ENCODE peak calls at places on chromosome 6, in six cellular contexts. One of them, this sample, is unnamed.

GRCh38 chr6:135999393-135999792 is 147.9 kb downstream of the PDE7B start:
- DNase-seq in ELR: no peak
- DNase-seq in omental fat pad: no peak
- DNase-seq in HEK293T: no peak
- DNase-seq in lung microvascular endothelial cell: no peak
- DNase-seq in activated CD4-positive, alpha-beta T cell treated with anti-CD3 and anti-CD28 coated beads, Interleukin-2, amount 50 U/mL, for 24 hours: no peak
- DNase-seq in this sample: no peak

GRCh38 chr6:33983109-33983475 is 162.8 kb downstream of the GRM4 start:
- DNase-seq in ELR: peak; percentile 40
- DNase-seq in omental fat pad: no peak
- DNase-seq in HEK293T: no peak
- DNase-seq in lung microvascular endothelial cell: peak; percentile 68
- DNase-seq in activated CD4-positive, alpha-beta T cell treated with anti-CD3 and anti-CD28 coated beads, Interleukin-2, amount 50 U/mL, for 24 hours: no peak
- DNase-seq in this sample: peak; percentile 74

GRCh38 chr6:77450924-77451323 is 12.4 kb downstream of the HTR1B start:
- DNase-seq in ELR: peak; percentile 44
- DNase-seq in omental fat pad: no peak
- DNase-seq in HEK293T: no peak
- DNase-seq in lung microvascular endothelial cell: peak; percentile 50
- DNase-seq in activated CD4-positive, alpha-beta T cell treated with anti-CD3 and anti-CD28 coated beads, Interleukin-2, amount 50 U/mL, for 24 hours: no peak
- DNase-seq in this sample: no peak

GRCh38 chr6:73234732-73235131 is 9.4 kb upstream of the KHDC1L start:
- DNase-seq in ELR: peak; percentile 92
- DNase-seq in omental fat pad: no peak
- DNase-seq in HEK293T: no peak
- DNase-seq in lung microvascular endothelial cell: no peak
- DNase-seq in activated CD4-positive, alpha-beta T cell treated with anti-CD3 and anti-CD28 coated beads, Interleukin-2, amount 50 U/mL, for 24 hours: no peak
- DNase-seq in this sample: no peak

GRCh38 chr6:37314803-37315515 is 38.8 kb upstream of the RNF8 start:
- DNase-seq in ELR: peak; percentile 47
- DNase-seq in omental fat pad: no peak
- DNase-seq in HEK293T: peak; percentile 64
- DNase-seq in lung microvascular endothelial cell: peak; percentile 93
- DNase-seq in activated CD4-positive, alpha-beta T cell treated with anti-CD3 and anti-CD28 coated beads, Interleukin-2, amount 50 U/mL, for 24 hours: no peak
- DNase-seq in this sample: peak; percentile 49

GRCh38 chr6:30935018-30935417 is 3.0 kb upstream of the SFTA2 start:
- DNase-seq in ELR: no peak
- DNase-seq in omental fat pad: no peak
- DNase-seq in HEK293T: no peak
- DNase-seq in lung microvascular endothelial cell: no peak
- DNase-seq in activated CD4-positive, alpha-beta T cell treated with anti-CD3 and anti-CD28 coated beads, Interleukin-2, amount 50 U/mL, for 24 hours: no peak
- DNase-seq in this sample: peak; percentile 68

GRCh38 chr6:158856261-158856660 is 37.1 kb upstream of the EZR start:
- DNase-seq in ELR: no peak
- DNase-seq in omental fat pad: no peak
- DNase-seq in HEK293T: no peak
- DNase-seq in lung microvascular endothelial cell: no peak
- DNase-seq in activated CD4-positive, alpha-beta T cell treated with anti-CD3 and anti-CD28 coated beads, Interleukin-2, amount 50 U/mL, for 24 hours: no peak
- DNase-seq in this sample: no peak

GRCh38 chr6:37554480-37554819 is 54.8 kb upstream of the CCDC167 start:
- DNase-seq in ELR: peak; percentile 83
- DNase-seq in omental fat pad: no peak
- DNase-seq in HEK293T: no peak
- DNase-seq in lung microvascular endothelial cell: no peak
- DNase-seq in activated CD4-positive, alpha-beta T cell treated with anti-CD3 and anti-CD28 coated beads, Interleukin-2, amount 50 U/mL, for 24 hours: no peak
- DNase-seq in this sample: no peak

GRCh38 chr6:157012355-157012754 is 235.2 kb downstream of the ARID1B start:
- DNase-seq in ELR: peak; percentile 14
- DNase-seq in omental fat pad: no peak
- DNase-seq in HEK293T: no peak
- DNase-seq in lung microvascular endothelial cell: no peak
- DNase-seq in activated CD4-positive, alpha-beta T cell treated with anti-CD3 and anti-CD28 coated beads, Interleukin-2, amount 50 U/mL, for 24 hours: no peak
- DNase-seq in this sample: no peak

GRCh38 chr6:5201271-5201670 is 59.5 kb downstream of the LYRM4 start:
- DNase-seq in ELR: peak; percentile 16
- DNase-seq in omental fat pad: no peak
- DNase-seq in HEK293T: no peak
- DNase-seq in lung microvascular endothelial cell: no peak
- DNase-seq in activated CD4-positive, alpha-beta T cell treated with anti-CD3 and anti-CD28 coated beads, Interleukin-2, amount 50 U/mL, for 24 hours: no peak
- DNase-seq in this sample: no peak

GRCh38 chr6:161021978-161022743 is 30.6 kb downstream of the MAP3K4 start:
- DNase-seq in ELR: no peak
- DNase-seq in omental fat pad: no peak
- DNase-seq in HEK293T: no peak
- DNase-seq in lung microvascular endothelial cell: no peak
- DNase-seq in activated CD4-positive, alpha-beta T cell treated with anti-CD3 and anti-CD28 coated beads, Interleukin-2, amount 50 U/mL, for 24 hours: no peak
- DNase-seq in this sample: no peak

GRCh38 chr6:147423111-147423510 is 85.4 kb upstream of the SAMD5 start:
- DNase-seq in ELR: no peak
- DNase-seq in omental fat pad: no peak
- DNase-seq in HEK293T: no peak
- DNase-seq in lung microvascular endothelial cell: no peak
- DNase-seq in activated CD4-positive, alpha-beta T cell treated with anti-CD3 and anti-CD28 coated beads, Interleukin-2, amount 50 U/mL, for 24 hours: no peak
- DNase-seq in this sample: no peak

GRCh38 chr6:70651326-70651905 is 16.3 kb upstream of the SMAP1 start:
- DNase-seq in ELR: no peak
- DNase-seq in omental fat pad: no peak
- DNase-seq in HEK293T: no peak
- DNase-seq in lung microvascular endothelial cell: no peak
- DNase-seq in activated CD4-positive, alpha-beta T cell treated with anti-CD3 and anti-CD28 coated beads, Interleukin-2, amount 50 U/mL, for 24 hours: no peak
- DNase-seq in this sample: no peak

GRCh38 chr6:444653-445275 is 53.2 kb downstream of the IRF4 start:
- DNase-seq in ELR: no peak
- DNase-seq in omental fat pad: no peak
- DNase-seq in HEK293T: no peak
- DNase-seq in lung microvascular endothelial cell: no peak
- DNase-seq in activated CD4-positive, alpha-beta T cell treated with anti-CD3 and anti-CD28 coated beads, Interleukin-2, amount 50 U/mL, for 24 hours: no peak
- DNase-seq in this sample: no peak

GRCh38 chr6:36120979-36121706 is 9.2 kb upstream of the MAPK13 start:
- DNase-seq in ELR: peak; percentile 67
- DNase-seq in omental fat pad: no peak
- DNase-seq in HEK293T: no peak
- DNase-seq in lung microvascular endothelial cell: peak; percentile 73
- DNase-seq in activated CD4-positive, alpha-beta T cell treated with anti-CD3 and anti-CD28 coated beads, Interleukin-2, amount 50 U/mL, for 24 hours: no peak
- DNase-seq in this sample: peak; percentile 84

GRCh38 chr6:160088069-160088773 is 33.4 kb upstream of the SLC22A1 start:
- DNase-seq in ELR: peak; percentile 91
- DNase-seq in omental fat pad: no peak
- DNase-seq in HEK293T: peak; percentile 64
- DNase-seq in lung microvascular endothelial cell: peak; percentile 45
- DNase-seq in activated CD4-positive, alpha-beta T cell treated with anti-CD3 and anti-CD28 coated beads, Interleukin-2, amount 50 U/mL, for 24 hours: no peak
- DNase-seq in this sample: peak; percentile 57

GRCh38 chr6:19999319-20000191 is 162.4 kb downstream of the ID4 start:
- DNase-seq in ELR: peak; percentile 56
- DNase-seq in omental fat pad: no peak
- DNase-seq in HEK293T: peak; percentile 22
- DNase-seq in lung microvascular endothelial cell: no peak
- DNase-seq in activated CD4-positive, alpha-beta T cell treated with anti-CD3 and anti-CD28 coated beads, Interleukin-2, amount 50 U/mL, for 24 hours: no peak
- DNase-seq in this sample: peak; percentile 10